ENCODE peak calls at places on chromosomes 1 and 21, in nine cellular contexts. One of them, this sample, is unnamed.

GRCh38 chr1:224565186-224565585 is 50.9 kb upstream of the CNIH3 start:
- DNase-seq in hypothalamus: no peak
- DNase-seq in NB4: peak; percentile 98
- DNase-seq in lower lobe of right lung: peak; percentile 46
- DNase-seq in H9: no peak
- DNase-seq in foreskin fibroblast: peak; percentile 97
- DNase-seq in mesenchymal stem cell: peak; percentile 95
- DNase-seq in CD8-positive, alpha-beta memory T cell: no peak
- DNase-seq in HEK293T: no peak
- DNase-seq in this sample: no peak

GRCh38 chr21:45299864-45300785 is 12.4 kb upstream of the POFUT2 start:
- DNase-seq in foreskin fibroblast: no peak
- DNase-seq in H9: no peak
- DNase-seq in hypothalamus: no peak
- DNase-seq in lower lobe of right lung: peak; percentile 32
- DNase-seq in HEK293T: no peak
- DNase-seq in mesenchymal stem cell: peak; percentile 98
- DNase-seq in NB4: no peak
- DNase-seq in CD8-positive, alpha-beta memory T cell: no peak
- DNase-seq in this sample: peak; percentile 66

GRCh38 chr1:82318921-82319320 is 518.2 kb downstream of the ADGRL2 start:
- DNase-seq in lower lobe of right lung: no peak
- DNase-seq in H9: no peak
- DNase-seq in hypothalamus: no peak
- DNase-seq in NB4: no peak
- DNase-seq in HEK293T: no peak
- DNase-seq in CD8-positive, alpha-beta memory T cell: no peak
- DNase-seq in foreskin fibroblast: peak; percentile 7
- DNase-seq in mesenchymal stem cell: peak; percentile 58
- DNase-seq in this sample: no peak

GRCh38 chr1:241167121-241167619 is 189.8 kb downstream of the RGS7 start:
- DNase-seq in hypothalamus: no peak
- DNase-seq in H9: no peak
- DNase-seq in HEK293T: no peak
- DNase-seq in lower lobe of right lung: no peak
- DNase-seq in CD8-positive, alpha-beta memory T cell: no peak
- DNase-seq in foreskin fibroblast: no peak
- DNase-seq in mesenchymal stem cell: no peak
- DNase-seq in NB4: no peak
- DNase-seq in this sample: no peak

GRCh38 chr1:53543130-53543770 is 84.1 kb downstream of the DMRTB1 start:
- DNase-seq in mesenchymal stem cell: peak; percentile 44
- DNase-seq in foreskin fibroblast: no peak
- DNase-seq in lower lobe of right lung: peak; percentile 10
- DNase-seq in hypothalamus: no peak
- DNase-seq in HEK293T: no peak
- DNase-seq in NB4: no peak
- DNase-seq in H9: no peak
- DNase-seq in CD8-positive, alpha-beta memory T cell: peak; percentile 13
- DNase-seq in this sample: no peak

GRCh38 chr1:27508139-27508665 is 18.2 kb upstream of the WASF2 start:
- DNase-seq in H9: peak; percentile 60
- DNase-seq in NB4: peak; percentile 53
- DNase-seq in lower lobe of right lung: peak; percentile 12
- DNase-seq in CD8-positive, alpha-beta memory T cell: no peak
- DNase-seq in mesenchymal stem cell: no peak
- DNase-seq in HEK293T: no peak
- DNase-seq in hypothalamus: no peak
- DNase-seq in foreskin fibroblast: no peak
- DNase-seq in this sample: peak; percentile 80

GRCh38 chr1:162937721-162938395 is 76.9 kb upstream of the CCDC190 start:
- DNase-seq in HEK293T: no peak
- DNase-seq in mesenchymal stem cell: no peak
- DNase-seq in NB4: no peak
- DNase-seq in hypothalamus: no peak
- DNase-seq in CD8-positive, alpha-beta memory T cell: no peak
- DNase-seq in H9: no peak
- DNase-seq in lower lobe of right lung: no peak
- DNase-seq in foreskin fibroblast: no peak
- DNase-seq in this sample: no peak

GRCh38 chr1:54490361-54491248 is 57.4 kb upstream of the ACOT11 start:
- DNase-seq in hypothalamus: no peak
- DNase-seq in NB4: peak; percentile 42
- DNase-seq in mesenchymal stem cell: no peak
- DNase-seq in H9: peak; percentile 93
- DNase-seq in foreskin fibroblast: no peak
- DNase-seq in lower lobe of right lung: no peak
- DNase-seq in HEK293T: no peak
- DNase-seq in CD8-positive, alpha-beta memory T cell: no peak
- DNase-seq in this sample: peak; percentile 96

GRCh38 chr1:87956766-87957165 is 628.1 kb downstream of the LMO4 start:
- DNase-seq in NB4: no peak
- DNase-seq in hypothalamus: no peak
- DNase-seq in H9: no peak
- DNase-seq in lower lobe of right lung: no peak
- DNase-seq in mesenchymal stem cell: no peak
- DNase-seq in CD8-positive, alpha-beta memory T cell: no peak
- DNase-seq in HEK293T: no peak
- DNase-seq in foreskin fibroblast: no peak
- DNase-seq in this sample: no peak

GRCh38 chr1:93814059-93814794 is 64.8 kb downstream of the DNTTIP2 start:
- DNase-seq in lower lobe of right lung: no peak
- DNase-seq in CD8-positive, alpha-beta memory T cell: peak; percentile 52
- DNase-seq in H9: peak; percentile 73
- DNase-seq in hypothalamus: no peak
- DNase-seq in mesenchymal stem cell: peak; percentile 85
- DNase-seq in HEK293T: peak; percentile 75
- DNase-seq in NB4: peak; percentile 73
- DNase-seq in foreskin fibroblast: peak; percentile 77
- DNase-seq in this sample: peak; percentile 47

GRCh38 chr1:169112241-169112640 is 5.8 kb downstream of the ATP1B1 start:
- DNase-seq in CD8-positive, alpha-beta memory T cell: no peak
- DNase-seq in NB4: peak; percentile 88
- DNase-seq in mesenchymal stem cell: peak; percentile 78
- DNase-seq in HEK293T: no peak
- DNase-seq in foreskin fibroblast: no peak
- DNase-seq in hypothalamus: no peak
- DNase-seq in lower lobe of right lung: no peak
- DNase-seq in H9: no peak
- DNase-seq in this sample: no peak

GRCh38 chr1:221891708-221892107 is 149.8 kb upstream of the DUSP10 start:
- DNase-seq in CD8-positive, alpha-beta memory T cell: no peak
- DNase-seq in foreskin fibroblast: peak; percentile 92
- DNase-seq in NB4: no peak
- DNase-seq in mesenchymal stem cell: no peak
- DNase-seq in lower lobe of right lung: no peak
- DNase-seq in hypothalamus: no peak
- DNase-seq in H9: no peak
- DNase-seq in HEK293T: no peak
- DNase-seq in this sample: no peak

GRCh38 chr1:56301791-56302190 is 277.6 kb downstream of the PLPP3 start:
- DNase-seq in H9: no peak
- DNase-seq in lower lobe of right lung: no peak
- DNase-seq in hypothalamus: no peak
- DNase-seq in CD8-positive, alpha-beta memory T cell: no peak
- DNase-seq in NB4: no peak
- DNase-seq in HEK293T: no peak
- DNase-seq in foreskin fibroblast: peak; percentile 72
- DNase-seq in mesenchymal stem cell: peak; percentile 89
- DNase-seq in this sample: no peak

GRCh38 chr1:67743072-67743725 is 58.2 kb downstream of the GADD45A start:
- DNase-seq in hypothalamus: no peak
- DNase-seq in HEK293T: no peak
- DNase-seq in mesenchymal stem cell: no peak
- DNase-seq in lower lobe of right lung: no peak
- DNase-seq in H9: no peak
- DNase-seq in NB4: no peak
- DNase-seq in CD8-positive, alpha-beta memory T cell: no peak
- DNase-seq in foreskin fibroblast: no peak
- DNase-seq in this sample: no peak

GRCh38 chr1:113146242-113147072 is 73.5 kb downstream of the LRIG2 start:
- DNase-seq in NB4: peak; percentile 53
- DNase-seq in H9: no peak
- DNase-seq in hypothalamus: no peak
- DNase-seq in mesenchymal stem cell: peak; percentile 73
- DNase-seq in CD8-positive, alpha-beta memory T cell: no peak
- DNase-seq in HEK293T: no peak
- DNase-seq in lower lobe of right lung: no peak
- DNase-seq in foreskin fibroblast: no peak
- DNase-seq in this sample: no peak

This sample was measured in H7.